ENCODE peak calls at places on chromosomes 2 and 18, in seven cellular contexts. W, G, O, M, Q, A and T are unnamed samples.

GRCh38 chr18:9750112-9750511 is 42.0 kb downstream of the RAB31 start:
- DNase-seq in W (no peak), O (no peak), M (no peak), G (no peak), A (no peak), Q (no peak), T (no peak)

GRCh38 chr2:55003706-55004639 is 46.3 kb downstream of the RTN4 start:
- DNase-seq in A (no peak), W (no peak), O (no peak), M (no peak), G (no peak), Q (no peak), T (no peak)

GRCh38 chr2:168185583-168186274 is 61.7 kb downstream of the STK39 start:
- DNase-seq in W (peak), M (no peak), O (no peak), Q (no peak), A (no peak), G (peak), T (no peak)

GRCh38 chr2:109612991-109613921 is 510 bp downstream of the SEPTIN10 start:
- DNase-seq in G (peak), Q (peak), A (no peak), W (peak), M (peak), O (peak), T (peak)

GRCh38 chr2:234438322-234438977 is 58.4 kb downstream of the ARL4C start:
- DNase-seq in M (no peak), O (no peak), W (no peak), Q (no peak), G (no peak), A (no peak), T (no peak)

GRCh38 chr18:67926929-67927864 is 410.7 kb upstream of the DSEL start:
- DNase-seq in G (no peak), W (no peak), Q (no peak), O (no peak), M (no peak), A (no peak), T (no peak)

GRCh38 chr2:150052457-150052856 is 435.0 kb downstream of the RND3 start:
- DNase-seq in A (no peak), O (no peak), G (no peak), M (no peak), Q (no peak), W (no peak), T (no peak)

GRCh38 chr2:182625814-182626213 is 90.2 kb upstream of the DNAJC10 start:
- DNase-seq in Q (no peak), O (no peak), G (no peak), W (peak), M (no peak), A (no peak), T (no peak)

GRCh38 chr2:219054956-219055903 is 5.5 kb downstream of the IHH start:
- DNase-seq in A (no peak), O (no peak), Q (no peak), M (no peak), G (no peak), W (no peak), T (no peak)

GRCh38 chr18:80169607-80170006 is 60.5 kb downstream of the ADNP2 start:
- DNase-seq in M (no peak), O (no peak), A (no peak), G (no peak), Q (no peak), W (no peak), T (no peak)

GRCh38 chr2:126208266-126208665 is 447.7 kb upstream of the GYPC start:
- DNase-seq in G (no peak), O (no peak), M (no peak), W (no peak), Q (no peak), A (no peak), T (no peak)

GRCh38 chr2:26585100-26585499 is 56.1 kb downstream of the CIB4 start:
- DNase-seq in Q (no peak), W (no peak), G (no peak), O (no peak), A (no peak), M (no peak), T (no peak)

GRCh38 chr2:189685540-189686229 is 11.2 kb downstream of the ANKAR start:
- DNase-seq in Q (no peak), W (no peak), A (no peak), O (peak), G (no peak), M (no peak), T (no peak)

GRCh38 chr2:135424849-135425248 is 106.2 kb downstream of the ZRANB3 start:
- DNase-seq in W (peak), A (no peak), G (no peak), Q (no peak), O (no peak), M (no peak), T (no peak)

GRCh38 chr2:239943991-239944441 is 81.1 kb downstream of the NDUFA10 start:
- DNase-seq in W (no peak), A (no peak), Q (no peak), G (no peak), O (no peak), M (no peak), T (no peak)

GRCh38 chr2:101116348-101116747 is 34.8 kb downstream of the TBC1D8 start:
- DNase-seq in W (peak), Q (no peak), G (peak), A (no peak), O (no peak), M (no peak), T (no peak)

GRCh38 chr2:55419236-55419513 is 481 bp downstream of the CCDC88A start:
- DNase-seq in Q (peak), W (peak), A (peak), G (peak), M (no peak), O (peak), T (peak)

GRCh38 chr2:101766871-101767739 is 69.6 kb downstream of the MAP4K4 start:
- DNase-seq in A (no peak), O (no peak), M (peak), Q (no peak), G (no peak), W (peak), T (no peak)

GRCh38 chr2:157741819-157742484 is 113.3 kb upstream of the ACVR1C start:
- DNase-seq in W (peak), A (peak), M (no peak), O (no peak), Q (peak), G (no peak), T (peak)

GRCh38 chr18:9827856-9828793 is 57.6 kb upstream of the TXNDC2 start:
- DNase-seq in Q (no peak), G (no peak), A (no peak), M (no peak), W (peak), O (peak), T (no peak)

GRCh38 chr18:1917141-1917540 is 654.2 kb downstream of the METTL4 start:
- DNase-seq in W (no peak), O (no peak), Q (no peak), G (no peak), M (no peak), A (no peak), T (no peak)

GRCh38 chr2:200199005-200199404 is 107.5 kb upstream of the SPATS2L start:
- DNase-seq in G (no peak), W (no peak), Q (no peak), O (no peak), A (peak), M (no peak), T (no peak)

GRCh38 chr2:117085719-117086118 is 728.8 kb upstream of the DDX18 start:
- DNase-seq in Q (no peak), G (no peak), W (no peak), O (no peak), M (no peak), A (no peak), T (no peak)

GRCh38 chr2:55011741-55012574 is 38.3 kb downstream of the RTN4 start:
- DNase-seq in A (no peak), M (no peak), W (peak), G (no peak), Q (no peak), O (no peak), T (no peak)

GRCh38 chr2:207513577-207514257 is 16.0 kb upstream of the CREB1 start:
- DNase-seq in O (no peak), Q (no peak), A (no peak), G (peak), M (no peak), W (no peak), T (no peak)

GRCh38 chr2:28484835-28485234 is 11.0 kb upstream of the PLB1 start:
- DNase-seq in Q (no peak), M (no peak), W (no peak), A (no peak), G (no peak), O (no peak), T (no peak)

GRCh38 chr2:8927510-8928456 is 75.7 kb downstream of the MBOAT2 start:
- DNase-seq in Q (peak), A (peak), G (no peak), O (no peak), M (no peak), W (no peak), T (no peak)

GRCh38 chr2:207408086-207408794 is 121.5 kb upstream of the CREB1 start:
- DNase-seq in Q (no peak), O (peak), W (peak), M (no peak), G (peak), A (no peak), T (no peak)

GRCh38 chr18:58527116-58528010 is 101.5 kb downstream of the ALPK2 start:
- DNase-seq in O (no peak), M (no peak), Q (no peak), A (no peak), G (peak), W (peak), T (no peak)

GRCh38 chr2:204479557-204479956 is 65.7 kb upstream of the PARD3B start:
- DNase-seq in A (no peak), O (no peak), M (no peak), W (peak), Q (no peak), G (no peak), T (no peak)

GRCh38 chr2:1678609-1679008 is 65.7 kb downstream of the PXDN start:
- DNase-seq in G (no peak), W (no peak), Q (no peak), O (no peak), M (no peak), A (no peak), T (no peak)

GRCh38 chr2:174697267-174697666 is 67.0 kb downstream of the CHRNA1 start:
- DNase-seq in A (peak), Q (peak), O (peak), M (peak), W (peak), G (peak), T (no peak)

GRCh38 chr2:88671786-88672427 is 19.6 kb upstream of the RPIA start:
- DNase-seq in M (peak), G (peak), W (peak), A (peak), Q (no peak), O (no peak), T (no peak)

GRCh38 chr18:14970027-14970426 is 222.1 kb downstream of the ANKRD30B start:
- DNase-seq in A (no peak), W (no peak), O (no peak), Q (no peak), G (no peak), M (no peak), T (no peak)

GRCh38 chr2:158904126-158904525 is 64.3 kb upstream of the TANC1 start:
- DNase-seq in O (no peak), Q (no peak), M (no peak), G (no peak), W (no peak), A (no peak), T (no peak)

GRCh38 chr2:219595250-219595649 is 2.4 kb upstream of the STK11IP start:
- DNase-seq in G (peak), O (no peak), W (no peak), A (no peak), Q (no peak), M (peak), T (no peak)

GRCh38 chr2:40734797-40735196 is 282.9 kb upstream of the SLC8A1 start:
- DNase-seq in G (no peak), O (no peak), A (no peak), M (no peak), Q (no peak), W (no peak), T (no peak)

GRCh38 chr2:45554073-45554742 is 56.9 kb downstream of the SRBD1 start:
- DNase-seq in Q (no peak), G (no peak), W (no peak), A (no peak), O (no peak), M (no peak), T (no peak)

GRCh38 chr2:85243101-85244072 is 84.4 kb downstream of the TGOLN2 start:
- DNase-seq in M (peak), W (peak), G (peak), A (peak), O (peak), Q (peak), T (peak)